ENCODE peak calls at places on chromosomes 3 and 15, in seven cellular contexts. Y, H, J, P, E, Z and K are unnamed samples.

GRCh38 chr3:66413151-66413751 is 87.6 kb downstream of the LRIG1 start:
- DNase-seq in E (peak; percentile 20), H (no peak), P (no peak), Z (no peak), Y (peak; percentile 98), J (peak; percentile 77), K (peak; percentile 35)

GRCh38 chr3:32583708-32584107 is 13.1 kb upstream of the DYNC1LI1 start:
- DNase-seq in Y (no peak), J (peak; percentile 62), H (no peak), Z (no peak), E (no peak), P (no peak), K (no peak)

GRCh38 chr3:175585898-175586297 is 726.8 kb downstream of the NAALADL2 start:
- DNase-seq in H (no peak), J (no peak), Z (no peak), E (no peak), P (no peak), Y (peak; percentile 76), K (peak; percentile 87)

GRCh38 chr3:88334187-88334868 is 184.6 kb downstream of the C3orf38 start:
- DNase-seq in H (no peak), Y (no peak), E (no peak), Z (no peak), J (no peak), P (no peak), K (no peak)

GRCh38 chr15:92811514-92811913 is 88.6 kb upstream of the CHD2 start:
- DNase-seq in Y (no peak), H (no peak), P (no peak), E (no peak), J (no peak), Z (no peak), K (peak; percentile 89)

GRCh38 chr3:28018925-28019718 is 222.3 kb upstream of the CMC1 start:
- DNase-seq in J (no peak), E (no peak), H (no peak), Y (no peak), P (no peak), Z (no peak), K (no peak)

GRCh38 chr3:37935756-37936666 is 54.6 kb upstream of the VILL start:
- DNase-seq in E (peak; percentile 56), H (no peak), Y (peak; percentile 98), J (peak; percentile 93), P (no peak), Z (no peak), K (peak; percentile 61)

GRCh38 chr15:76401285-76401684 is 64.7 kb downstream of the ISL2 start:
- DNase-seq in E (no peak), J (peak; percentile 14), Y (no peak), Z (no peak), P (no peak), H (no peak), K (peak; percentile 56)

GRCh38 chr3:34260266-34260990 is 462.0 kb downstream of the PDCD6IP start:
- DNase-seq in P (no peak), Z (no peak), E (peak; percentile 89), H (peak; percentile 29), J (peak; percentile 7), Y (peak; percentile 13), K (peak; percentile 39)

GRCh38 chr3:154616298-154616697 is 186.3 kb upstream of the GPR149 start:
- DNase-seq in E (peak; percentile 83), H (no peak), J (no peak), P (peak; percentile 17), Z (no peak), Y (no peak), K (no peak)

GRCh38 chr3:9342696-9343095 is 20.2 kb upstream of the THUMPD3 start:
- DNase-seq in Z (no peak), H (no peak), Y (no peak), P (no peak), E (no peak), J (no peak), K (no peak)

GRCh38 chr15:79265167-79265566 is 17.4 kb upstream of the ANKRD34C start:
- DNase-seq in J (no peak), Y (no peak), Z (no peak), P (no peak), E (no peak), H (no peak), K (peak; percentile 15)

GRCh38 chr3:24088782-24089181 is 143.7 kb downstream of the NR1D2 start:
- DNase-seq in Y (no peak), H (no peak), J (peak; percentile 23), Z (no peak), E (peak; percentile 43), P (no peak), K (peak; percentile 32)

GRCh38 chr3:120170223-120170622 is 76.0 kb upstream of the GSK3B start:
- DNase-seq in J (no peak), Y (peak; percentile 68), Z (no peak), E (no peak), P (no peak), H (no peak), K (peak; percentile 98)

GRCh38 chr15:80856809-80857377 is 77.7 kb downstream of the CEMIP start:
- DNase-seq in E (peak; percentile 73), J (no peak), H (peak; percentile 75), P (peak; percentile 86), Z (no peak), Y (no peak), K (no peak)

GRCh38 chr15:65184305-65184943 is 718 bp downstream of the CLPX start:
- DNase-seq in J (no peak), Z (no peak), P (peak; percentile 79), E (peak; percentile 87), H (peak; percentile 57), Y (peak; percentile 27), K (peak; percentile 46)

GRCh38 chr3:101886626-101887025 is 37.3 kb downstream of the NFKBIZ start:
- DNase-seq in J (no peak), Z (no peak), H (no peak), Y (no peak), P (no peak), E (no peak), K (peak; percentile 49)

GRCh38 chr3:153379516-153379915 is 217.5 kb downstream of the RAP2B start:
- DNase-seq in Z (no peak), J (no peak), E (no peak), P (no peak), H (no peak), Y (peak; percentile 47), K (no peak)

GRCh38 chr3:133745981-133746721 is at the start of gene TF:
- DNase-seq in Y (no peak), H (no peak), E (no peak), P (peak; percentile 72), Z (no peak), J (no peak), K (no peak)

GRCh38 chr3:112987710-112988334 is 3.0 kb upstream of the GTPBP8 start:
- DNase-seq in J (no peak), P (no peak), H (no peak), E (no peak), Z (no peak), Y (no peak), K (no peak)

GRCh38 chr3:112995800-112996199 is 5.0 kb downstream of the GTPBP8 start:
- DNase-seq in Z (no peak), P (no peak), J (no peak), E (no peak), Y (no peak), H (no peak), K (no peak)

DNA sequence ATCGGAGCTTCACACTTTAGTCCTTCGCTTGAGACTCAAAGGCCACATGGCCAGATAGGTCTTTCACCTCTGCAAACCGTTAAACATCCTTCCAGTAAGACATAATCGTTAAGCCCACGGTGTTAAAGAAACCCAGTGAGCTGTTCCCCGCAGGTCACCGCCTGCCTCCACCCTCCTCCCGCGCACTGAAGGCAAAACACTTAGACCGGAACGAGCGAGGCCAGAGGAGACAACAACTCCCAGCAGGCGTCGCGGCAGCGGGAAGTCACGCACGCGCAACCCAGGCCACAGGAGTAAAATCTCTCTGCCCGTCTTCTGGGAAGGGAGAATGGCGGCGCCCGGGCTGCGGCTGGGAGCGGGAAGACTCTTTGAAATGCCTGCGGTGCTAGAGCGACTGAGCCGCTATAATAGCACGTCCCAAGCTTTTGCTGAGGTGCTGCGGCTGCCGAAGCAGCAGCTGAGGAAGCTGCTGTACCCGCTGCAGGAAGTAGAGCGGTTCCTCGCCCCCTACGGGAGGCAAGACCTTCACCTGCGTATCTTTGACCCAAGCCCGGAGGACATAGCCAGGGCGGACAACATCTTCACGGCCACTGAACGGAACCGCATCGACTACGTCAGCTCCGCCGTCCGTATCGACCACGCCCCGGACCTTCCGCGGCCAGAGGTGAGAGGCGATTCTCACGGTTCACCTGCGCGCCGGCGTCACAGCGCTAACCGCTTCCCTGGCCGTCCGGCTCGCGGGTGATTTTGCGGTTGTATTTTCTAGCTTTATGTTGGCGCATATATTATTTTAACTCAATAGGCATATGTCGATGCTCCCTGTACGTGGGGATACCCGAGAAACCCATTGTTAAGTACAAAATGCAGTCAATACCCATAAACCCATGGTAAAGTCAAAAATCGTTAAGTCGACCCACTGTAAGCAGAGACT is at the start of gene GTPBP8:
- DNase-seq in E (peak; percentile 96), Y (peak; percentile 79), J (peak; percentile 46), H (peak; percentile 92), Z (peak; percentile 90), P (peak; percentile 96), K (peak; percentile 84)
- TF ChIP-seq CTCF in E (no peak), Y (no peak), J (peak; percentile 8), H (peak; percentile 43), Z (no peak), P (no peak), K (no peak)

DNA sequence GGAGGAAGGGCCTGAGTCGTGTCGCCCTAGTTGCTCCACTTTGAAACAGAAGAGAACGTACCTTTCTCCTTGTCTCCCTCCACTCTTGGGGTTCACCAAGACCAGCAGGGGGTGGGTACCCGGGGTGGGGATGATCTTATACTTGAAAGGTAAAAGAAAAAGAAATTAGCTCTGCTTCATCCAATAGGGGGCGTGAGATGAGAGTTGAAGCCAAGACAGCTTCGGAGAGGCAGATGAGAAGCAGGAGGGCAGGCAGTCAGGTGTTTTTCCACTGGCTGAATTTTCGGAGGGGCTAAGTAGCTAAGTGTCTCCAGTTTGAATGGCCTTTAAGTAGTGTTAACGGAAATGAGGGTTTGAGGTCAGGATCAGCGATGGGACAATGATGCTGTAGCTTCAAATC is 100.4 kb downstream of the DGKG start:
- DNase-seq in Y (no peak), Z (no peak), J (no peak), E (peak; percentile 76), H (no peak), P (no peak), K (no peak)
- TF ChIP-seq CTCF in Y (peak; percentile 5), Z (peak; percentile 45), J (peak; percentile 27), E (peak; percentile 74), H (no peak), P (no peak), K (peak; percentile 9)

DNA sequence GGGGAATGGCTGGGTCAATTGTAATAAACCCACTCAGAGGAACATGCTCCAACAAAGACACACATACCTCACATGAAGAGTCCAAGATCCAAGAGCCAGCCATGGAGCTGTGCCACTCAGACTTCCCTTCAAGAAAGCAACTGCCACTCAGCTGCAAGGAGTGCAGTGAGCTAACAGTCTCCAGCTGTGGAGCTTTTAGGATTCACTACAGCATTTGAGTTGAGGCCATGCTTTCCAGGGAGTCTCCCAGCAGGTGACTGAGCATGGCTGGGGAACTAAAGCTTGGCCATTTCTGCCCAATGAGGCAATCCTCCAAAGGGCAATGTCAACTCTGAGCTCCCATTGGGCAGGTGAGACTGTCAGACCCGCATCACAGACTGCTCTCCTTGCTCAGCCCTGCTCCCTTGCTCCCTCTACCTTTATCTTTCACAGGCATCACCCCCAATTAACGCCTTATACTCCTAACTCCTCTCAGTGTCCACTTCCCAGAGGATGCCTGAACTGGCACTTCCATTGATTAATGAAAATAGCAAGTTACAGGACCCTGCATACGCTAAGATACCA is 165.3 kb upstream of the CTNNB1 start:
- DNase-seq in Z (no peak), Y (no peak), E (peak; percentile 70), J (no peak), H (no peak), P (no peak), K (no peak)
- TF ChIP-seq CTCF in Z (no peak), Y (no peak), E (peak; percentile 47), J (no peak), H (no peak), P (no peak), K (no peak)

GRCh38 chr3:158103131-158103955 is 2.9 kb downstream of the SHOX2 start:
- DNase-seq in Z (no peak), J (no peak), E (peak; percentile 79), Y (no peak), P (peak; percentile 75), H (no peak), K (no peak)
- TF ChIP-seq CTCF in Z (no peak), J (no peak), E (no peak), Y (no peak), P (no peak), H (no peak), K (no peak)